ENCODE peak calls at places on chromosomes 1 and 21, in five cellular contexts. W is astrocyte, T is GM13977, D is fibroblast of mammary gland, U is neural crest cell. Y is an unnamed sample.

GRCh38 chr21:21897275-21897883 is 899.2 kb downstream of the NCAM2 start:
- DNase-seq in W (peak; percentile 40), T (no peak), D (peak; percentile 44), U (no peak), Y (peak; percentile 35)

GRCh38 chr1:214808845-214809460 is 206.0 kb downstream of the CENPF start:
- DNase-seq in W (peak; percentile 24), T (no peak), D (peak; percentile 78), U (no peak), Y (peak; percentile 56)

GRCh38 chr1:172951728-172952365 is 98.9 kb downstream of the TNFSF18 start:
- DNase-seq in W (peak; percentile 86), T (no peak), D (peak; percentile 84), U (no peak), Y (peak; percentile 95)

GRCh38 chr1:53511933-53512806 is 53.0 kb downstream of the DMRTB1 start:
- DNase-seq in W (peak; percentile 94), T (no peak), D (peak; percentile 26), U (no peak), Y (no peak)

GRCh38 chr1:154137888-154138287 is 17.0 kb downstream of the NUP210L start:
- DNase-seq in W (no peak), T (no peak), D (no peak), U (no peak), Y (no peak)

GRCh38 chr1:62286778-62287224 is 32.4 kb downstream of the KANK4 start:
- DNase-seq in W (no peak), T (no peak), D (no peak), U (no peak), Y (no peak)

GRCh38 chr1:8090241-8090702 is 64.2 kb upstream of the ERRFI1 start:
- DNase-seq in W (peak; percentile 99), T (no peak), D (peak; percentile 99), U (no peak), Y (peak; percentile 98)

GRCh38 chr1:13699510-13699909 is 478 bp upstream of the PRDM2 start:
- DNase-seq in W (peak; percentile 10), T (no peak), D (peak; percentile 40), U (no peak), Y (no peak)

GRCh38 chr1:10699470-10699835 is 97.0 kb downstream of the CASZ1 start:
- DNase-seq in W (no peak), T (no peak), D (no peak), U (no peak), Y (no peak)

GRCh38 chr1:202825748-202826147 is 15.0 kb downstream of the PCAT6 start:
- DNase-seq in W (no peak), T (no peak), D (no peak), U (no peak), Y (no peak)

GRCh38 chr1:180498594-180498993 is 3.8 kb downstream of the ACBD6 start:
- DNase-seq in W (no peak), T (no peak), D (no peak), U (no peak), Y (peak; percentile 33)

GRCh38 chr1:201891451-201892045 is 2.9 kb downstream of the SHISA4 start:
- DNase-seq in W (no peak), T (peak; percentile 3), D (no peak), U (no peak), Y (no peak)

GRCh38 chr1:63122051-63122450 is 200.3 kb upstream of the FOXD3 start:
- DNase-seq in W (no peak), T (no peak), D (no peak), U (no peak), Y (no peak)

GRCh38 chr1:12478612-12478985 is 139.4 kb downstream of the DHRS3 start:
- DNase-seq in W (no peak), T (no peak), D (no peak), U (no peak), Y (no peak)

GRCh38 chr21:14901482-14901958 is 163.3 kb downstream of the NRIP1 start:
- DNase-seq in W (peak; percentile 99), T (peak; percentile 28), D (peak; percentile 69), U (no peak), Y (peak; percentile 63)

GRCh38 chr1:180911640-180912161 is 996 bp upstream of the KIAA1614 start:
- DNase-seq in W (no peak), T (no peak), D (peak; percentile 55), U (no peak), Y (peak; percentile 48)

GRCh38 chr1:97270508-97271307 is 549.1 kb downstream of the PTBP2 start:
- DNase-seq in W (peak; percentile 79), T (no peak), D (no peak), U (no peak), Y (peak; percentile 0)

GRCh38 chr1:48049823-48050539 is 52.8 kb upstream of the TRABD2B start:
- DNase-seq in W (no peak), T (no peak), D (no peak), U (no peak), Y (no peak)

GRCh38 chr1:77857557-77857956 is 30.9 kb upstream of the NEXN start:
- DNase-seq in W (peak; percentile 20), T (no peak), D (peak; percentile 37), U (no peak), Y (peak; percentile 47)

GRCh38 chr1:109929588-109930251 is 19.1 kb downstream of the CSF1 start:
- DNase-seq in W (no peak), T (no peak), D (no peak), U (no peak), Y (no peak)

GRCh38 chr1:225849905-225850304 is 32.3 kb downstream of the TMEM63A start:
- DNase-seq in W (no peak), T (no peak), D (no peak), U (no peak), Y (no peak)

GRCh38 chr1:89545264-89546038 is 20.8 kb downstream of the LRRC8B start:
- DNase-seq in W (peak; percentile 81), T (no peak), D (peak; percentile 66), U (no peak), Y (no peak)

GRCh38 chr21:30058928-30059327 is 107.7 kb downstream of the CLDN17 start:
- DNase-seq in W (no peak), T (no peak), D (no peak), U (no peak), Y (no peak)
- TF ChIP-seq CTCF in W (no peak), T (no peak), D (no peak), U (no peak), Y (no peak)

GRCh38 chr1:155174334-155175280 is 958 bp downstream of the TRIM46 start:
- DNase-seq in W (no peak), T (peak; percentile 53), D (peak; percentile 14), U (no peak), Y (no peak)
- TF ChIP-seq CTCF in W (no peak), T (no peak), D (no peak), U (no peak), Y (no peak)

GRCh38 chr21:45556302-45556644 is 14.0 kb upstream of the SLC19A1 start:
- DNase-seq in W (no peak), T (no peak), D (no peak), U (no peak), Y (no peak)
- TF ChIP-seq CTCF in W (no peak), T (no peak), D (no peak), U (no peak), Y (no peak)

GRCh38 chr1:120179420-120180348 is 3.4 kb upstream of the SEC22B start:
- DNase-seq in W (peak; percentile 88), T (peak; percentile 9), D (peak; percentile 87), U (no peak), Y (peak; percentile 79)

GRCh38 chr1:120176092-120176855 is at the start of gene SEC22B:
- DNase-seq in W (peak; percentile 92), T (peak; percentile 83), D (peak; percentile 97), U (peak; percentile 85), Y (peak; percentile 95)

DNA sequence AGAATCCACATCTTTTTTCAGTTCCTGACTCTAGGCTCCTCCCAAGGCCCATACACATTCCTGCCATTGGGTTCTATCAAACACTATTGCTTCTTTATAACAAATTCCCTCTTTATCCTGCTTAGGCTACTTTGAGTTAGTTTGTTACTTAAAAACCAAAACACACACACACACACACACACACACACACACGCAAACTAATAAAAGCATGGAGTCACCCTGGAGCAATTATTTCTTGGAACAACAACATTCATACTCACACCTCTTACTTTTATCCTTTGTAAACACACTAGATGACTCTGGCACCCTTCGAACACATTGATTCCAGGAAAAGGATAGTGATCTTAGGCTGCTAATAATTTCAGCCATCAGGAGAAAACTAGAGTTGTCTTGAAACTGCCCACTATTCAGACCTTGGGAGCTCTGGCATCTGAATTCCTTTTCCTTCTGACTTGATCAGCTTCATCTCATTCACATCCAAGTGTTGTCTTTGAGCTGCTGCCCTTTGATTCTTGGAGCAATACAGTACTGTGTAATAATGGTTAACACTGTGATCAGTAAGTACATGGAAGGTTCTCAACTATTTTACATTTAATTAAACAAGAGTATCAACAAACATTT is 2.6 kb upstream of the SEC22B start:
- DNase-seq in W (peak; percentile 19), T (no peak), D (peak; percentile 25), U (no peak), Y (peak; percentile 26)
- TF ChIP-seq CTCF in W (no peak), T (no peak), D (peak; percentile 10), U (no peak), Y (peak; percentile 5)

DNA sequence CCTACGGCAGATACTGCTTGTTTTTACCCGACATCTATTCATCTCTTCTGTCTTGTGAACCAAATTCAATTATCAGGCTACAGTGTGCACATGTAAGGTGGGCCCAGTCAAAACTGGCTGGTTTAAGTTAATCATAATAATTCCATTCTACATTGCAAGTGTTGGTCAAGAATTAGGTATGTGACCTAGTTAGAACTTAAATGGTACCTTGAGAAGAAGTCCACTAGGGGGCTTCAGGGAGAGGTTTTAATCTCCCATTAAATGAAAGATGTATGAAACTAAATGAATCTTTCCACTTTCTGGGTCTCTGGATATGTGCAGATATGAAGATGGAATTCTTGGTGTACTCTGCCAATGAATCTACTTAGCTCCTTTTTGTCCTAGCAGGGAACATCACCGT is 187.1 kb downstream of the CDC42BPA start:
- DNase-seq in W (peak; percentile 25), T (peak; percentile 15), D (peak; percentile 56), U (no peak), Y (peak; percentile 60)
- TF ChIP-seq CTCF in W (peak; percentile 56), T (peak; percentile 12), D (peak; percentile 63), U (peak; percentile 59), Y (peak; percentile 62)